ENCODE peak calls at places on chromosomes 3 and 15, in nine cellular contexts. One of them, this sample, is unnamed. For H3K4me1, the result is how much of the 10 kb centered on the place peaks cover.

GRCh38 chr3:157354722-157355121 is 81.9 kb upstream of the PTX3 start:
- ATAC-seq in upper lobe of left lung: no peak
- ATAC-seq in IMR-90: peak
- ATAC-seq in A549: peak
- ATAC-seq in gastrocnemius medialis: no peak
- ATAC-seq in heart left ventricle: no peak
- ATAC-seq in K562: peak
- ATAC-seq in HCT116: peak
- ATAC-seq in HepG2: no peak
- ATAC-seq in this sample: no peak

GRCh38 chr3:171165499-171165921 is 139.0 kb upstream of the SLC2A2 start:
- ATAC-seq in upper lobe of left lung: peak
- ATAC-seq in IMR-90: no peak
- ATAC-seq in A549: no peak
- ATAC-seq in gastrocnemius medialis: no peak
- ATAC-seq in heart left ventricle: no peak
- ATAC-seq in K562: no peak
- ATAC-seq in HCT116: no peak
- ATAC-seq in HepG2: no peak
- ATAC-seq in this sample: no peak

GRCh38 chr3:188534633-188535032 is 380.7 kb downstream of the LPP start:
- ATAC-seq in upper lobe of left lung: no peak
- ATAC-seq in IMR-90: peak
- ATAC-seq in A549: no peak
- ATAC-seq in gastrocnemius medialis: no peak
- ATAC-seq in heart left ventricle: no peak
- ATAC-seq in K562: no peak
- ATAC-seq in HCT116: no peak
- ATAC-seq in HepG2: no peak
- ATAC-seq in this sample: no peak

GRCh38 chr15:35393403-35393802 is 152.6 kb downstream of the DPH6 start:
- ATAC-seq in upper lobe of left lung: no peak
- ATAC-seq in IMR-90: no peak
- ATAC-seq in A549: no peak
- ATAC-seq in gastrocnemius medialis: no peak
- ATAC-seq in heart left ventricle: no peak
- ATAC-seq in K562: no peak
- ATAC-seq in HCT116: no peak
- ATAC-seq in HepG2: no peak
- ATAC-seq in this sample: no peak

GRCh38 chr3:154040283-154040682 is 80.9 kb upstream of the ARHGEF26 start:
- ATAC-seq in upper lobe of left lung: no peak
- ATAC-seq in IMR-90: peak
- ATAC-seq in A549: peak
- ATAC-seq in gastrocnemius medialis: no peak
- ATAC-seq in heart left ventricle: no peak
- ATAC-seq in K562: peak
- ATAC-seq in HCT116: peak
- ATAC-seq in HepG2: peak
- ATAC-seq in this sample: no peak

GRCh38 chr3:192261135-192261534 is 466.2 kb downstream of the FGF12 start:
- ATAC-seq in upper lobe of left lung: no peak
- ATAC-seq in IMR-90: no peak
- ATAC-seq in A549: no peak
- ATAC-seq in gastrocnemius medialis: no peak
- ATAC-seq in heart left ventricle: peak
- ATAC-seq in K562: no peak
- ATAC-seq in HCT116: no peak
- ATAC-seq in HepG2: no peak
- ATAC-seq in this sample: no peak

GRCh38 chr3:170876537-170876936 is 6.5 kb upstream of the RPL22L1 start:
- ATAC-seq in upper lobe of left lung: no peak
- ATAC-seq in IMR-90: no peak
- ATAC-seq in A549: no peak
- ATAC-seq in gastrocnemius medialis: no peak
- ATAC-seq in heart left ventricle: no peak
- ATAC-seq in K562: no peak
- ATAC-seq in HCT116: no peak
- ATAC-seq in HepG2: no peak
- ATAC-seq in this sample: no peak

GRCh38 chr15:78640527-78640839 is 527 bp downstream of the CHRNB4 start:
- ATAC-seq in upper lobe of left lung: peak
- ATAC-seq in IMR-90: no peak
- ATAC-seq in A549: peak
- ATAC-seq in gastrocnemius medialis: no peak
- ATAC-seq in heart left ventricle: no peak
- ATAC-seq in K562: peak
- ATAC-seq in HCT116: peak
- ATAC-seq in HepG2: no peak
- ATAC-seq in this sample: no peak

GRCh38 chr3:40237159-40237558 is 72.3 kb upstream of the EIF1B start:
- ATAC-seq in upper lobe of left lung: no peak
- ATAC-seq in IMR-90: no peak
- ATAC-seq in A549: no peak
- ATAC-seq in gastrocnemius medialis: no peak
- ATAC-seq in heart left ventricle: peak
- ATAC-seq in K562: no peak
- ATAC-seq in HCT116: no peak
- ATAC-seq in HepG2: no peak
- ATAC-seq in this sample: no peak

GRCh38 chr3:197258168-197258755 is 40.1 kb downstream of the DLG1 start:
- ATAC-seq in upper lobe of left lung: no peak
- ATAC-seq in IMR-90: no peak
- ATAC-seq in A549: no peak
- ATAC-seq in gastrocnemius medialis: no peak
- ATAC-seq in heart left ventricle: no peak
- ATAC-seq in K562: no peak
- ATAC-seq in HCT116: no peak
- ATAC-seq in HepG2: no peak
- ATAC-seq in this sample: no peak

GRCh38 chr3:3800076-3800448 is 831 bp downstream of the LRRN1 start:
- ATAC-seq in upper lobe of left lung: no peak
- ATAC-seq in IMR-90: no peak
- ATAC-seq in A549: peak
- ATAC-seq in gastrocnemius medialis: peak
- ATAC-seq in heart left ventricle: no peak
- ATAC-seq in K562: no peak
- ATAC-seq in HCT116: no peak
- ATAC-seq in HepG2: peak
- ATAC-seq in this sample: no peak

GRCh38 chr15:65731926-65732325 is 60.2 kb downstream of the DENND4A start:
- ATAC-seq in upper lobe of left lung: no peak
- ATAC-seq in IMR-90: peak
- ATAC-seq in A549: no peak
- ATAC-seq in gastrocnemius medialis: no peak
- ATAC-seq in heart left ventricle: no peak
- ATAC-seq in K562: no peak
- ATAC-seq in HCT116: no peak
- ATAC-seq in HepG2: no peak
- ATAC-seq in this sample: no peak

GRCh38 chr15:42133892-42134502 is 22.4 kb downstream of the PLA2G4F start:
- ATAC-seq in upper lobe of left lung: peak
- ATAC-seq in IMR-90: peak
- ATAC-seq in A549: peak
- ATAC-seq in gastrocnemius medialis: no peak
- ATAC-seq in heart left ventricle: no peak
- ATAC-seq in K562: peak
- ATAC-seq in HCT116: peak
- ATAC-seq in HepG2: peak
- ATAC-seq in this sample: no peak

GRCh38 chr15:99613887-99614642 is 48.3 kb downstream of the MEF2A start:
- ATAC-seq in upper lobe of left lung: peak
- ATAC-seq in IMR-90: peak
- ATAC-seq in A549: no peak
- ATAC-seq in gastrocnemius medialis: no peak
- ATAC-seq in heart left ventricle: peak
- ATAC-seq in K562: no peak
- ATAC-seq in HCT116: no peak
- ATAC-seq in HepG2: peak
- ATAC-seq in this sample: peak

GRCh38 chr3:54168451-54168850 is 46.1 kb downstream of the CACNA2D3 start:
- ATAC-seq in upper lobe of left lung: peak
- ATAC-seq in IMR-90: no peak
- ATAC-seq in A549: no peak
- ATAC-seq in gastrocnemius medialis: no peak
- ATAC-seq in heart left ventricle: no peak
- ATAC-seq in K562: no peak
- ATAC-seq in HCT116: no peak
- ATAC-seq in HepG2: no peak
- ATAC-seq in this sample: no peak

GRCh38 chr3:107841864-107842263 is 249.0 kb downstream of the CD47 start:
- ATAC-seq in upper lobe of left lung: no peak
- ATAC-seq in IMR-90: no peak
- ATAC-seq in A549: no peak
- ATAC-seq in gastrocnemius medialis: no peak
- ATAC-seq in heart left ventricle: no peak
- ATAC-seq in K562: no peak
- ATAC-seq in HCT116: no peak
- ATAC-seq in HepG2: no peak
- ATAC-seq in this sample: no peak

GRCh38 chr3:194194051-194194756 is 58.3 kb downstream of the HES1 start:
- ATAC-seq in upper lobe of left lung: peak
- ATAC-seq in IMR-90: no peak
- ATAC-seq in A549: no peak
- ATAC-seq in gastrocnemius medialis: no peak
- ATAC-seq in heart left ventricle: no peak
- ATAC-seq in K562: peak
- ATAC-seq in HCT116: no peak
- ATAC-seq in HepG2: no peak
- ATAC-seq in this sample: no peak

GRCh38 chr15:64846246-64846645 is 4.5 kb downstream of the PLEKHO2 start:
- ATAC-seq in upper lobe of left lung: no peak
- ATAC-seq in IMR-90: no peak
- ATAC-seq in A549: no peak
- ATAC-seq in gastrocnemius medialis: no peak
- ATAC-seq in heart left ventricle: no peak
- ATAC-seq in K562: no peak
- ATAC-seq in HCT116: no peak
- ATAC-seq in HepG2: no peak
- ATAC-seq in this sample: no peak

GRCh38 chr3:168094877-168095610 is 680 bp downstream of the GOLIM4 start:
- ATAC-seq in upper lobe of left lung: peak
- ATAC-seq in IMR-90: peak
- ATAC-seq in A549: peak
- ATAC-seq in gastrocnemius medialis: peak
- ATAC-seq in heart left ventricle: peak
- ATAC-seq in K562: peak
- ATAC-seq in HCT116: peak
- ATAC-seq in HepG2: peak
- ATAC-seq in this sample: peak
- TF ChIP-seq POLR2A in upper lobe of left lung: no peak
- TF ChIP-seq POLR2A in IMR-90: peak
- TF ChIP-seq POLR2A in A549: peak
- TF ChIP-seq POLR2A in gastrocnemius medialis: no peak
- TF ChIP-seq POLR2A in heart left ventricle: no peak
- TF ChIP-seq POLR2A in K562: no peak
- TF ChIP-seq POLR2A in HCT116: no peak
- TF ChIP-seq POLR2A in HepG2: peak
- TF ChIP-seq POLR2A in this sample: peak

DNA sequence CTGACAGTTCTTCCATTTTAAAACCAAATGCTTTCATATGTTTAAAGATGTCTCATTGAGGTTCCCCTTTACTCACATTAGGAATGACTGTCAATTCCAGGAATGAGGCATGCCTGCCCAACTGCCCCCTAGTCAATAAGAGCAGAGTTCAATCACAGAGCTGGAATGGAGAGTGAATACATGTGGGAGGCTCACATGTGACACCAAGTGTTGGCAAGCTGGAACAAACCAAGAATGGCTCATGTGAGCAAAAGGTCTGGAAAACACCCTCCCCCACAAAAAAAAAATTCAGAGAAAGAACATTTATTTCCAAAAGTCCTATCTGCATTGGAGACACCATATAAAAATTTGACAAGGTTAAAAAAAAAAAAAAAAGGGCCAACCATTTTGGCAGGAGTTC is 3.7 kb downstream of the PBRM1 start:
- ATAC-seq in upper lobe of left lung: no peak
- ATAC-seq in IMR-90: peak
- ATAC-seq in A549: peak
- ATAC-seq in gastrocnemius medialis: no peak
- ATAC-seq in heart left ventricle: no peak
- ATAC-seq in K562: peak
- ATAC-seq in HCT116: no peak
- ATAC-seq in HepG2: peak
- ATAC-seq in this sample: no peak
- TF ChIP-seq CTCF in upper lobe of left lung: no peak
- TF ChIP-seq CTCF in IMR-90: peak
- TF ChIP-seq CTCF in A549: peak
- TF ChIP-seq CTCF in gastrocnemius medialis: no peak
- TF ChIP-seq CTCF in heart left ventricle: no peak
- TF ChIP-seq CTCF in K562: peak
- TF ChIP-seq CTCF in HCT116: peak
- TF ChIP-seq CTCF in HepG2: peak
- TF ChIP-seq CTCF in this sample: no peak

DNA sequence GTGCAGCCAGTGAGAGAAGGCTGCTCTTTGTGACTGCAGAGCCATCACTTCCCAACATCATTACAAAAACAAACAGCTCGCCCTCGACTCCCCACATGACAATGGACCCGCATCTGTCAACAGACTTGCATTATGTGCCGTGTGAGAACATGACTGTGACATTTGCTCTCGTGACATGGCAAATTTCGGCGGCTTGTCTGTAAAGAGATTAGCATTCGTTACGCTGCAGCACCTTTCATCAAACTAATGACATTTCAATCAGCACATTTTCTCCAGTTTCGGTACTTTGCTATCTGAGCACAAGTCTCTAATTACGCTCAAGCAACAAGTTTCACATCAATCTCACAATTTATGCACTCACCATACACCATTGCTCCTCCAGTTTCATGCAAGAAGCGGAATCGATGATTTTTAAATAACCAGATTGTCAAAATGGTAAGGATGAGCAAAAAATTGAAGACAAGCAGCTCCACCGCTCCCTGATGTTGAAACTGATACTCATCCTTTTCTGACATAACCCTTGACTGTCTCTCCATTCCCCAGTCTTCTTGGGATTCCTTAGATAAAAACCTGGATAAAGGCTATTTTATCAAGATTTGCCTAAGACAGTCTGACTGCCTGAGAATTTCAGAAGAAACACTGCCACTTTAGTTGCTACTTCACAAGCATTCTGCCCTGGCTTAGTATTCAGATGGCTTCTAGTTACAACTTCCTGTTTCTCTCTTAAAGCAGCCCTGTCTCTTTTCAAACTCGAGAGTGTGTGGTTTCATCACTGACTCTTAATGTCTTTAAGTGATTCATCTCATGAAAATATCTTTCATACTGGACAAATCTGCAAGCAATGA is at the start of gene SLC9A9:
- ATAC-seq in upper lobe of left lung: peak
- ATAC-seq in IMR-90: peak
- ATAC-seq in A549: peak
- ATAC-seq in gastrocnemius medialis: peak
- ATAC-seq in heart left ventricle: peak
- ATAC-seq in K562: peak
- ATAC-seq in HCT116: peak
- ATAC-seq in HepG2: no peak
- ATAC-seq in this sample: peak
- H3K4me1 ChIP-seq in upper lobe of left lung: under half
- H3K4me1 ChIP-seq in IMR-90: under half
- H3K4me1 ChIP-seq in A549: under half
- H3K4me1 ChIP-seq in gastrocnemius medialis: under half
- H3K4me1 ChIP-seq in heart left ventricle: under half
- H3K4me1 ChIP-seq in K562: under half
- H3K4me1 ChIP-seq in HCT116: under half
- H3K4me1 ChIP-seq in HepG2: under half
- H3K4me1 ChIP-seq in this sample: under half

GRCh38 chr3:123583563-123583962 is 1.3 kb downstream of the HACD2 start:
- ATAC-seq in upper lobe of left lung: no peak
- ATAC-seq in IMR-90: no peak
- ATAC-seq in A549: no peak
- ATAC-seq in gastrocnemius medialis: no peak
- ATAC-seq in heart left ventricle: no peak
- ATAC-seq in K562: no peak
- ATAC-seq in HCT116: no peak
- ATAC-seq in HepG2: no peak
- ATAC-seq in this sample: no peak
- TF ChIP-seq POLR2A in upper lobe of left lung: no peak
- TF ChIP-seq POLR2A in IMR-90: no peak
- TF ChIP-seq POLR2A in A549: no peak
- TF ChIP-seq POLR2A in gastrocnemius medialis: no peak
- TF ChIP-seq POLR2A in heart left ventricle: no peak
- TF ChIP-seq POLR2A in K562: no peak
- TF ChIP-seq POLR2A in HCT116: no peak
- TF ChIP-seq POLR2A in HepG2: no peak
- TF ChIP-seq POLR2A in this sample: no peak

This sample was measured in gastroesophageal sphincter.